ENCODE peak calls at places on chromosomes 3 and 15, in eight cellular contexts. U is stimulated activated CD8-positive, alpha-beta memory T cell treated with anti-CD3 and anti-CD28 coated beads, Interleukin-12 subunit alpha, Interleukin-12 subunit beta, amount 100 ng/mL, for 1 hour; Q is activated naive CD4-positive, alpha-beta T cell treated with anti-CD3 and anti-CD28 coated beads for 36 hours; S is GM10248; F is naive thymus-derived CD8-positive, alpha-beta T cell; D is HAP-1; L is ACHN; Z is upper lobe of right lung. A is an unnamed sample.

GRCh38 chr15:40327338-40327917 is 3.9 kb downstream of the INAFM2 start:
- DNase-seq in U (no peak), Q (no peak), S (no peak), F (no peak), D (peak; percentile 40), L (no peak), Z (no peak), A (no peak)

GRCh38 chr15:69107025-69107620 is 53.3 kb upstream of the GLCE start:
- DNase-seq in U (no peak), Q (peak; percentile 13), S (no peak), F (no peak), D (no peak), L (no peak), Z (no peak), A (no peak)

GRCh38 chr3:191356586-191357439 is 26.5 kb upstream of the UTS2B start:
- DNase-seq in U (no peak), Q (no peak), S (no peak), F (no peak), D (peak; percentile 63), L (peak; percentile 54), Z (no peak), A (no peak)

GRCh38 chr3:110420158-110420641 is 651.4 kb upstream of the NECTIN3 start:
- DNase-seq in U (no peak), Q (no peak), S (no peak), F (no peak), D (no peak), L (peak; percentile 76), Z (no peak), A (no peak)

GRCh38 chr3:51535146-51536019 is 3.1 kb upstream of the RAD54L2 start:
- DNase-seq in U (no peak), Q (no peak), S (no peak), F (no peak), D (no peak), L (no peak), Z (no peak), A (no peak)

GRCh38 chr3:47485812-47486211 is 10.1 kb upstream of the SCAP start:
- DNase-seq in U (no peak), Q (no peak), S (no peak), F (no peak), D (no peak), L (no peak), Z (no peak), A (no peak)

GRCh38 chr3:128537091-128537703 is 44.2 kb upstream of the GATA2 start:
- DNase-seq in U (no peak), Q (no peak), S (no peak), F (no peak), D (no peak), L (no peak), Z (no peak), A (no peak)

GRCh38 chr3:42229942-42230688 is 35.9 kb downstream of the CCK start:
- DNase-seq in U (no peak), Q (no peak), S (no peak), F (no peak), D (peak; percentile 48), L (peak; percentile 45), Z (no peak), A (peak; percentile 81)

GRCh38 chr15:69557340-69558137 is 104.9 kb downstream of the RPLP1 start:
- DNase-seq in U (no peak), Q (no peak), S (no peak), F (no peak), D (peak; percentile 34), L (peak; percentile 94), Z (no peak), A (peak; percentile 83)

GRCh38 chr3:128770387-128770786 is 44.4 kb downstream of the RAB7A start:
- DNase-seq in U (no peak), Q (no peak), S (no peak), F (no peak), D (no peak), L (no peak), Z (no peak), A (peak; percentile 44)

GRCh38 chr15:48466825-48467224 is 135.6 kb downstream of the DUT start:
- DNase-seq in U (no peak), Q (no peak), S (no peak), F (no peak), D (peak; percentile 9), L (peak; percentile 44), Z (no peak), A (peak; percentile 47)

GRCh38 chr3:134211797-134212196 is 38.9 kb downstream of the RYK start:
- DNase-seq in U (no peak), Q (peak; percentile 24), S (peak; percentile 22), F (no peak), D (peak; percentile 20), L (peak; percentile 45), Z (no peak), A (peak; percentile 53)

GRCh38 chr3:53865732-53866499 is 16.0 kb downstream of the ACTR8 start:
- DNase-seq in U (no peak), Q (no peak), S (no peak), F (no peak), D (no peak), L (no peak), Z (no peak), A (no peak)

GRCh38 chr3:66692751-66693140 is 191.9 kb upstream of the LRIG1 start:
- DNase-seq in U (no peak), Q (no peak), S (no peak), F (no peak), D (no peak), L (no peak), Z (no peak), A (no peak)

GRCh38 chr15:52706091-52706490 is 26.9 kb upstream of the ATOSA start:
- DNase-seq in U (no peak), Q (no peak), S (no peak), F (no peak), D (no peak), L (no peak), Z (no peak), A (no peak)

GRCh38 chr15:89494941-89495637 is 1.3 kb downstream of the RHCG start:
- DNase-seq in U (no peak), Q (peak; percentile 65), S (peak; percentile 56), F (peak; percentile 4), D (no peak), L (peak; percentile 26), Z (no peak), A (no peak)

GRCh38 chr3:43759297-43759782 is 68.6 kb downstream of the ABHD5 start:
- DNase-seq in U (no peak), Q (peak; percentile 17), S (no peak), F (no peak), D (no peak), L (peak; percentile 90), Z (no peak), A (peak; percentile 33)

A was measured in left kidney.